ENCODE peak calls at places on chromosome 13, in four cellular contexts. F is type B pancreatic cell, I is GM06990, U is IMR-90. L is an unnamed sample.

GRCh38 chr13:113815151-113816058 is 48.5 kb downstream of the GAS6 start:
- DNase-seq in U (no peak), F (no peak), I (peak; percentile 44), L (no peak)

GRCh38 chr13:94427313-94427712 is 52.2 kb downstream of the DCT start:
- DNase-seq in I (no peak), U (no peak), F (no peak), L (no peak)

GRCh38 chr13:27975579-27976361 is 6.7 kb upstream of the CDX2 start:
- DNase-seq in I (no peak), F (no peak), U (no peak), L (no peak)

GRCh38 chr13:114081761-114082681 is 50.4 kb downstream of the RASA3 start:
- DNase-seq in F (no peak), I (no peak), U (no peak), L (no peak)

GRCh38 chr13:59623516-59623915 is 540.2 kb downstream of the DIAPH3 start:
- DNase-seq in F (no peak), U (no peak), I (no peak), L (no peak)

GRCh38 chr13:92886535-92887098 is 340.0 kb upstream of the GPC6 start:
- DNase-seq in I (no peak), U (no peak), F (no peak), L (no peak)

GRCh38 chr13:90868321-90868920 is 479.1 kb upstream of the MIR17HG start:
- DNase-seq in F (no peak), I (no peak), U (peak; percentile 11), L (no peak)

GRCh38 chr13:42984691-42985090 is 7.3 kb downstream of the EPSTI1 start:
- DNase-seq in I (no peak), U (no peak), F (no peak), L (no peak)

GRCh38 chr13:79492313-79492798 is 11.4 kb downstream of the NDFIP2 start:
- DNase-seq in I (no peak), U (peak; percentile 13), F (no peak), L (no peak)

GRCh38 chr13:102089177-102089576 is 312.7 kb downstream of the FGF14 start:
- DNase-seq in U (no peak), I (no peak), F (no peak), L (no peak)

GRCh38 chr13:18921063-18921462 is 260.6 kb downstream of the TUBA3C start:
- DNase-seq in U (no peak), I (no peak), F (no peak), L (no peak)

GRCh38 chr13:29948246-29948645 is 97.8 kb upstream of the UBL3 start:
- DNase-seq in U (peak; percentile 87), I (no peak), F (no peak), L (no peak)

GRCh38 chr13:20407759-20408158 is 117.9 kb downstream of the CRYL1 start:
- DNase-seq in F (no peak), U (no peak), I (no peak), L (no peak)

GRCh38 chr13:105445793-105446192 is 1089.7 kb downstream of the EFNB2 start:
- DNase-seq in U (peak; percentile 11), F (no peak), I (no peak), L (no peak)

GRCh38 chr13:90954605-90955004 is 392.9 kb upstream of the MIR17HG start:
- DNase-seq in U (no peak), I (no peak), F (no peak), L (no peak)

GRCh38 chr13:108828053-108828806 is 198.8 kb downstream of the MYO16 start:
- DNase-seq in I (no peak), F (no peak), U (no peak), L (no peak)

GRCh38 chr13:49125964-49126363 is 94.2 kb upstream of the MLNR start:
- DNase-seq in F (no peak), U (no peak), I (no peak), L (no peak)

GRCh38 chr13:75458696-75459422 is 23.1 kb downstream of the TBC1D4 start:
- DNase-seq in I (peak; percentile 49), F (no peak), U (no peak), L (no peak)

GRCh38 chr13:109136873-109137272 is 507.5 kb downstream of the MYO16 start:
- DNase-seq in U (no peak), I (no peak), F (no peak), L (no peak)

GRCh38 chr13:42066542-42066941 is 18.1 kb downstream of the DGKH start:
- DNase-seq in F (no peak), U (peak; percentile 97), I (no peak), L (peak; percentile 55)

GRCh38 chr13:23751195-23751594 is 138.0 kb downstream of the MIPEP start:
- DNase-seq in U (peak; percentile 53), I (peak; percentile 51), F (no peak), L (no peak)

GRCh38 chr13:38369058-38369457 is 19.4 kb downstream of the UFM1 start:
- DNase-seq in I (no peak), F (no peak), U (no peak), L (no peak)

GRCh38 chr13:96994030-96994848 is at the start of gene OXGR1:
- DNase-seq in U (no peak), I (no peak), F (no peak), L (no peak)

GRCh38 chr13:21106089-21106488 is 44.7 kb upstream of the LATS2 start:
- DNase-seq in U (peak; percentile 74), F (no peak), I (no peak), L (peak; percentile 31)

GRCh38 chr13:71524245-71525002 is 342.6 kb downstream of the DACH1 start:
- DNase-seq in U (no peak), F (no peak), I (no peak), L (no peak)

GRCh38 chr13:110365876-110366275 is 58.8 kb downstream of the COL4A2 start:
- DNase-seq in F (no peak), I (no peak), U (no peak), L (no peak)

GRCh38 chr13:110364081-110364480 is 57.0 kb downstream of the COL4A2 start:
- DNase-seq in U (no peak), F (no peak), I (no peak), L (no peak)

GRCh38 chr13:110360598-110360997 is 53.5 kb downstream of the COL4A2 start:
- DNase-seq in F (no peak), I (no peak), U (no peak), L (no peak)

GRCh38 chr13:110361365-110361911 is 54.4 kb downstream of the COL4A2 start:
- DNase-seq in F (no peak), U (peak; percentile 88), I (no peak), L (peak; percentile 76)

DNA sequence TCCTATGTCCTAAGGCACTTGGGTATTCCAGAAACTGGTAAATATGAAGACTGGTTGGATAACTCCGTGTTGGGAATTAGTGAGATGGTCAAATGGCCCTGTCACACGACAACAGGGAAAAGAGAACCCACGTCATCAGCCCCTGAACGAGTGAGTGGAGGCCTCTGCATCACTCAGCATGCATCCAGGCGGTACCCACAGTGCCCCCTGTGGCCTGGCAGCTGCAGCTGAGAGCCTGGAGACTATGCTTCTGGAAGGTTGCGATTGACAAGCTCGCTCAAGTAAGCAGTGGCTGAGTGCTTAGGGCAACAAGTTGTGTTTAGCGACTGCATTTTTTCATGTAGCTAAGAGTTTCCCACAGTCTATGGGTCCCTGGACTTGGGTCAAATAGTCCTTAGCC is 55.9 kb downstream of the COL4A2 start:
- DNase-seq in F (no peak), U (no peak), I (no peak), L (no peak)
- TF ChIP-seq CTCF in F (no peak), U (peak; percentile 29), I (peak; percentile 26), L (no peak)

DNA sequence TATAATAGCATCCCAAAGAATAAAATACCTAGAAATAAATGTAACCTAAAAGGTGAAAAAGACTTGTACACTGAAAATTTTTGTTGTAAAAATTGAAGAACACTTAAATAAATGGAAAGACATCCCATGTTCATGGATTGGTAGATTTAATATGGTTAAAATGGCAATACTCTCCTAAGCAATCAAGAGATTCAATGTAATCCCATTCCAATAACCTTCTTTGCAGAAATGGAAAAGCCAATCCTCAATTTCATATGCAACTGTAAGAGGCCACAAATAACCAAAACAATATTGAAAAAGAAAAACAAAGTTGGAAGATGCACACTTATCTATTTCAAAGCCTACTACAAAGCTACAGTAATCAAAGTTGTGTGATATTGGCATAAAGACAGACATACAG is 17.7 kb downstream of the DZIP1 start:
- DNase-seq in I (no peak), U (no peak), F (no peak), L (no peak)
- TF ChIP-seq CTCF in I (no peak), U (no peak), F (no peak), L (no peak)

GRCh38 chr13:31161583-31162150 is at the start of gene HSPH1:
- DNase-seq in U (peak; percentile 97), F (peak; percentile 98), I (peak; percentile 99), L (peak; percentile 85)
- TF ChIP-seq CTCF in U (peak; percentile 30), F (peak; percentile 41), I (peak; percentile 15), L (peak; percentile 30)

GRCh38 chr13:46894534-46894906 is 2.3 kb downstream of the HTR2A start:
- DNase-seq in U (no peak), F (no peak), I (no peak), L (no peak)

GRCh38 chr13:46899801-46900200 is 2.9 kb upstream of the HTR2A start:
- DNase-seq in F (no peak), U (no peak), I (no peak), L (no peak)

GRCh38 chr13:46893221-46893620 is 3.6 kb downstream of the HTR2A start:
- DNase-seq in I (no peak), F (no peak), U (no peak), L (no peak)

GRCh38 chr13:46896346-46897138 is at the start of gene HTR2A:
- DNase-seq in F (no peak), I (no peak), U (peak; percentile 17), L (no peak)

DNA sequence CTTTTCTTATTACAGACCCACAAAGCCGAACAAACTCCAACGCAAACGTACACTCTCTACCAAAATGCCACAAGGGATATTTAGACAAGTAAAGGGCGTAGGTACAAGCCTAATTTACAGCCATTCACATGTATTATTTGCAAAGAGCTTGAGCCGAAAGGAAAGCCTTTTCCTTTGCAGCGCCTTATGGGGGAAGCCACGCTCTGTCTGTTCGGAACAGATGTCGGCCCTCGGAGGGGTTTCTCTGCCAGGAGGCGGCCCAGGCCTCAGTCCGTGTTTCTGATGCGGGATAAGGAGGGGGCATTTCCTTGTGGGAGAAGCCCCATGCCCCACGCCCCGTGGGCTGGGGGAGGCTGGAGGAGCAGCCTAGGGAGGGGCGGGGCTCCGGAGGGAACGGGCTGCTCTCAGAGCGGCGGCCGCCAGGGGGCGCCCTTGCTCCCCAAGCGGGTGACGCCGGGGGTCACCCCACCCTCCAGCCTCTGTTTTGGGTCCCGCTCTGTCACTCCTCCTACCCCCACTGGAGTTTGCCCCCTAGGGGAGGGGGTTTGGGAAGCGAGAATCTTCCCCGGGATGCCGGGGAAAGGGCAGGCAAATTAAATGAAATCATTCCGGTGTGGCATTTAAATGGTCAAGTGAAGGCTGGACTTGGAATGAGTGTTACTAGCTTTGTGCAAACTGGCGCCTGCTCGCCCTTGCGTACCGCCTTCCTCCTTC is 2.9 kb downstream of the HTR2A start:
- DNase-seq in I (peak; percentile 64), F (peak; percentile 83), U (peak; percentile 17), L (no peak)
- TF ChIP-seq CTCF in I (peak; percentile 99), F (peak; percentile 100), U (peak; percentile 77), L (peak; percentile 93)

L was measured in AG09309.